ENCODE peak calls at places on chromosomes 12 and 14, in nine cellular contexts. I is astrocyte of the spinal cord, R is adrenal gland, O is heart right ventricle, M is pancreas, Q is MM.1S, T is progenitor cell of endocrine pancreas, D is GM13976, W is left ventricle myocardium inferior. J is an unnamed sample.
A peak's percentile ranks its signal among the peaks of the same experiment; 100 is the strongest.

GRCh38 chr14:32572867-32573149 is 243.7 kb downstream of the AKAP6 start:
- DNase-seq in I (no peak), R (no peak), O (no peak), M (no peak), Q (no peak), T (no peak), D (no peak), W (no peak), J (no peak)

GRCh38 chr14:92897922-92898599 is 24.9 kb upstream of the CHGA start:
- DNase-seq in I (no peak), R (no peak), O (no peak), M (no peak), Q (no peak), T (no peak), D (no peak), W (no peak), J (peak; percentile 73)

GRCh38 chr14:61244051-61244450 is 37.1 kb downstream of the TMEM30B start:
- DNase-seq in I (peak; percentile 8), R (no peak), O (no peak), M (no peak), Q (no peak), T (no peak), D (no peak), W (no peak), J (no peak)

GRCh38 chr12:12929696-12930095 is 22.3 kb downstream of the GPRC5D start:
- DNase-seq in I (no peak), R (no peak), O (no peak), M (no peak), Q (no peak), T (no peak), D (no peak), W (no peak), J (no peak)

GRCh38 chr14:52802597-52802996 is 11.2 kb upstream of the GNPNAT1 start:
- DNase-seq in I (peak; percentile 56), R (no peak), O (no peak), M (no peak), Q (no peak), T (no peak), D (no peak), W (no peak), J (no peak)

GRCh38 chr12:57086951-57087688 is 1.8 kb upstream of the NAB2 start:
- DNase-seq in I (peak; percentile 92), R (peak; percentile 88), O (peak; percentile 93), M (peak; percentile 81), Q (peak; percentile 59), T (peak; percentile 37), D (peak; percentile 86), W (peak; percentile 92), J (peak; percentile 96)

GRCh38 chr14:73753887-73754880 is 40.0 kb upstream of the PNMA1 start:
- DNase-seq in I (peak; percentile 35), R (peak; percentile 63), O (no peak), M (no peak), Q (no peak), T (no peak), D (peak; percentile 74), W (no peak), J (peak; percentile 80)

GRCh38 chr12:63276537-63277365 is 125.8 kb upstream of the AVPR1A start:
- DNase-seq in I (peak; percentile 33), R (peak; percentile 67), O (no peak), M (peak; percentile 62), Q (peak; percentile 59), T (peak; percentile 17), D (peak; percentile 4), W (no peak), J (peak; percentile 44)

GRCh38 chr12:15364221-15365170 is 42.2 kb downstream of the PTPRO start:
- DNase-seq in I (peak; percentile 12), R (no peak), O (no peak), M (no peak), Q (no peak), T (no peak), D (no peak), W (no peak), J (no peak)

GRCh38 chr12:95633671-95634465 is 82.6 kb upstream of the USP44 start:
- DNase-seq in I (peak; percentile 35), R (no peak), O (no peak), M (no peak), Q (no peak), T (no peak), D (no peak), W (no peak), J (no peak)

GRCh38 chr14:104115131-104115600 is 23.2 kb upstream of the KIF26A start:
- DNase-seq in I (no peak), R (no peak), O (no peak), M (no peak), Q (no peak), T (no peak), D (no peak), W (peak; percentile 5), J (no peak)

GRCh38 chr12:49558526-49558925 is 9.4 kb downstream of the MCRS1 start:
- DNase-seq in I (no peak), R (no peak), O (no peak), M (no peak), Q (no peak), T (no peak), D (no peak), W (no peak), J (no peak)

GRCh38 chr12:49557187-49557916 is 10.6 kb downstream of the MCRS1 start:
- DNase-seq in I (no peak), R (no peak), O (no peak), M (no peak), Q (no peak), T (no peak), D (no peak), W (no peak), J (no peak)

GRCh38 chr12:49559011-49559675 is 8.8 kb downstream of the MCRS1 start:
- DNase-seq in I (no peak), R (no peak), O (no peak), M (no peak), Q (no peak), T (no peak), D (no peak), W (no peak), J (no peak)

GRCh38 chr12:49556391-49557186 is 11.4 kb downstream of the MCRS1 start:
- DNase-seq in I (no peak), R (no peak), O (no peak), M (no peak), Q (no peak), T (no peak), D (no peak), W (no peak), J (no peak)

GRCh38 chr12:49557917-49558215 is 10.1 kb downstream of the MCRS1 start:
- DNase-seq in I (no peak), R (no peak), O (no peak), M (no peak), Q (no peak), T (no peak), D (no peak), W (no peak), J (no peak)
- TF ChIP-seq CTCF in I (peak; percentile 28), R (no peak), O (peak; percentile 9), M (no peak), Q (no peak), T (peak; percentile 14), D (no peak), W (peak; percentile 46), J (no peak)

GRCh38 chr14:39416072-39416471 is 16.2 kb downstream of the FBXO33 start:
- DNase-seq in I (no peak), R (no peak), O (no peak), M (no peak), Q (no peak), T (no peak), D (no peak), W (no peak), J (no peak)

GRCh38 chr14:39419272-39419671 is 13.0 kb downstream of the FBXO33 start:
- DNase-seq in I (no peak), R (no peak), O (no peak), M (no peak), Q (no peak), T (no peak), D (no peak), W (no peak), J (no peak)

GRCh38 chr14:39422243-39422642 is 10.0 kb downstream of the FBXO33 start:
- DNase-seq in I (no peak), R (no peak), O (no peak), M (no peak), Q (no peak), T (no peak), D (no peak), W (no peak), J (no peak)

DNA sequence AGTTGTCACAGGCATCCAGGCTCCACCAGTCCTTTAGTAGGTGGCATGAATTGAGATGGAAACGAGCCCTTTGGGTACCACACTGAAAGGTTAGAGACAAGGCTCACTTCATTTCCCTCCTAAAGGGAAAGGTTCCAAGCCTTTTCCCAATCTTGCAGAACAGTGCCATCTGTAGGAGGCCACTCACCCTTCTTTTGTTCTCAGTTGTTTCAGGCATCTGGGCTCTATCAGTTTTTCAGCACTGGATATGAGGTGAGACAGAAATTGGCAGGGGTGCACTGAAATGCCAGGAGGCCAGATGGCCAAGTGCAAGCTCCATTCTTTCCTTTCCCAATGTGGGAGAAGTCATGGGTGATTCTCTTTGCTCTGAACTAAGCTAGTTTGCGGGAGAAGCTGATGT is 15.2 kb downstream of the FBXO33 start:
- DNase-seq in I (no peak), R (no peak), O (no peak), M (no peak), Q (no peak), T (no peak), D (no peak), W (no peak), J (no peak)
- TF ChIP-seq CTCF in I (peak; percentile 29), R (no peak), O (no peak), M (no peak), Q (peak; percentile 16), T (peak; percentile 11), D (no peak), W (peak; percentile 56), J (peak; percentile 10)

GRCh38 chr12:132472386-132472785 is 17.6 kb upstream of the FBRSL1 start:
- DNase-seq in I (no peak), R (no peak), O (no peak), M (no peak), Q (no peak), T (no peak), D (no peak), W (no peak), J (no peak)
- TF ChIP-seq CTCF in I (no peak), R (no peak), O (no peak), M (no peak), Q (no peak), T (no peak), D (no peak), W (no peak), J (no peak)

GRCh38 chr12:131063960-131064359 is 110.3 kb downstream of the ADGRD1 start:
- DNase-seq in I (no peak), R (no peak), O (no peak), M (no peak), Q (no peak), T (no peak), D (no peak), W (no peak), J (no peak)

GRCh38 chr12:131060011-131060703 is 106.5 kb downstream of the ADGRD1 start:
- DNase-seq in I (no peak), R (no peak), O (peak; percentile 8), M (no peak), Q (no peak), T (no peak), D (no peak), W (no peak), J (no peak)

GRCh38 chr12:131063427-131063826 is 109.7 kb downstream of the ADGRD1 start:
- DNase-seq in I (no peak), R (no peak), O (no peak), M (no peak), Q (no peak), T (no peak), D (no peak), W (no peak), J (no peak)

GRCh38 chr12:131058700-131059099 is 105.0 kb downstream of the ADGRD1 start:
- DNase-seq in I (no peak), R (no peak), O (no peak), M (no peak), Q (no peak), T (no peak), D (no peak), W (no peak), J (no peak)

GRCh38 chr12:131061041-131061806 is 107.5 kb downstream of the ADGRD1 start:
- DNase-seq in I (no peak), R (no peak), O (peak; percentile 3), M (no peak), Q (no peak), T (no peak), D (no peak), W (no peak), J (peak; percentile 23)
- TF ChIP-seq CTCF in I (no peak), R (no peak), O (no peak), M (no peak), Q (no peak), T (no peak), D (no peak), W (no peak), J (no peak)